ENCODE peak calls at places on chromosomes 12 and 14, in five cellular contexts. H, Q, A, B and J are unnamed samples.

GRCh38 chr12:52907092-52907810 is 2.4 kb upstream of the KRT8 start:
- DNase-seq in H (peak; percentile 92), B (no peak), A (no peak), Q (peak; percentile 89), J (no peak)

GRCh38 chr14:68822132-68822651 is 29.3 kb upstream of the ZFP36L1 start:
- DNase-seq in A (no peak), Q (peak; percentile 52), B (no peak), H (no peak), J (no peak)

GRCh38 chr14:104678346-104678745 is 11.1 kb upstream of the INF2 start:
- DNase-seq in B (no peak), Q (no peak), A (no peak), H (no peak), J (no peak)

GRCh38 chr12:68434391-68435007 is 102.3 kb upstream of the MDM1 start:
- DNase-seq in Q (no peak), B (no peak), A (no peak), H (no peak), J (no peak)

GRCh38 chr14:72608391-72609204 is 285.3 kb downstream of the DPF3 start:
- DNase-seq in Q (no peak), H (no peak), B (no peak), A (no peak), J (no peak)

GRCh38 chr14:85342858-85343607 is 186.9 kb upstream of the FLRT2 start:
- DNase-seq in H (no peak), Q (no peak), A (no peak), B (no peak), J (no peak)

GRCh38 chr12:109868182-109869051 is 11.9 kb downstream of the GLTP start:
- DNase-seq in H (no peak), B (no peak), Q (no peak), A (no peak), J (no peak)

GRCh38 chr12:30450226-30450625 is 245.4 kb downstream of the IPO8 start:
- DNase-seq in A (no peak), H (no peak), Q (no peak), B (no peak), J (no peak)

GRCh38 chr14:64388533-64389243 is 535 bp downstream of the MTHFD1 start:
- DNase-seq in H (peak; percentile 47), B (peak; percentile 12), Q (no peak), A (no peak), J (no peak)

GRCh38 chr14:66572836-66573235 is 64.9 kb downstream of the GPHN start:
- DNase-seq in B (no peak), A (no peak), Q (no peak), H (no peak), J (no peak)

GRCh38 chr12:48615681-48616080 is 45.8 kb upstream of the LALBA start:
- DNase-seq in Q (no peak), B (no peak), A (no peak), H (no peak), J (no peak)

GRCh38 chr14:76696361-76696760 is 64.9 kb upstream of the VASH1 start:
- DNase-seq in H (no peak), Q (no peak), B (no peak), A (no peak), J (no peak)

GRCh38 chr12:124399622-124400021 is 104.7 kb downstream of the RFLNA start:
- DNase-seq in B (peak; percentile 22), H (peak; percentile 42), Q (no peak), A (peak; percentile 37), J (no peak)

GRCh38 chr14:95979339-95980042 is 59.7 kb upstream of the C14orf132 start:
- DNase-seq in B (no peak), H (no peak), Q (no peak), A (no peak), J (no peak)

GRCh38 chr12:1864456-1864855 is 44.1 kb downstream of the LRTM2 start:
- DNase-seq in H (no peak), A (no peak), Q (peak; percentile 70), B (no peak), J (no peak)

GRCh38 chr14:54609576-54609975 is 42.6 kb downstream of the SAMD4A start:
- DNase-seq in A (no peak), H (no peak), B (no peak), Q (no peak), J (no peak)

GRCh38 chr14:82313889-82314288 is 780.2 kb upstream of the SEL1L start:
- DNase-seq in H (no peak), Q (no peak), A (no peak), B (no peak), J (no peak)

GRCh38 chr12:128450810-128451209 is 183.8 kb downstream of the TMEM132C start:
- DNase-seq in H (no peak), A (no peak), B (no peak), Q (no peak), J (no peak)

GRCh38 chr12:113439606-113440030 is 17.4 kb downstream of the SDSL start:
- DNase-seq in B (no peak), A (no peak), Q (no peak), H (no peak), J (no peak)

GRCh38 chr14:74442757-74443156 is 16.7 kb upstream of the SYNDIG1L start:
- DNase-seq in H (no peak), Q (no peak), A (no peak), B (no peak), J (no peak)

GRCh38 chr12:101027816-101028215 is 182.2 kb downstream of the SLC5A8 start:
- DNase-seq in H (no peak), Q (no peak), A (no peak), B (no peak), J (no peak)

GRCh38 chr14:90645842-90646443 is 170.3 kb downstream of the TTC7B start:
- DNase-seq in B (no peak), A (no peak), Q (peak; percentile 86), H (no peak), J (no peak)

GRCh38 chr14:91957876-91958313 is 10.4 kb upstream of the FBLN5 start:
- DNase-seq in B (no peak), H (no peak), Q (no peak), A (no peak), J (no peak)

GRCh38 chr12:11321980-11322379 is 11.7 kb upstream of the PRB4 start:
- DNase-seq in H (no peak), B (no peak), Q (no peak), A (no peak), J (no peak)

GRCh38 chr12:6058481-6059161 is 65.8 kb downstream of the VWF start:
- DNase-seq in A (no peak), Q (no peak), B (no peak), H (no peak), J (no peak)

GRCh38 chr14:65373671-65374039 is 38.9 kb upstream of the FUT8 start:
- DNase-seq in A (no peak), Q (no peak), H (no peak), B (no peak), J (no peak)

GRCh38 chr14:25237845-25238244 is 187.9 kb upstream of the STXBP6 start:
- DNase-seq in B (no peak), Q (no peak), H (peak; percentile 14), A (no peak), J (no peak)

GRCh38 chr14:54690887-54691286 is 124.0 kb downstream of the SAMD4A start:
- DNase-seq in Q (no peak), H (no peak), B (no peak), A (no peak), J (no peak)

GRCh38 chr14:104126753-104127152 is 11.6 kb upstream of the KIF26A start:
- DNase-seq in A (no peak), Q (peak; percentile 23), B (no peak), H (peak; percentile 6), J (no peak)

GRCh38 chr12:6336079-6336858 is 5.6 kb downstream of the TNFRSF1A start:
- DNase-seq in H (peak; percentile 92), A (peak; percentile 51), B (no peak), Q (peak; percentile 98), J (peak; percentile 92)

GRCh38 chr14:56213288-56213687 is 95.1 kb downstream of the PELI2 start:
- DNase-seq in A (no peak), B (no peak), Q (no peak), H (no peak), J (no peak)

GRCh38 chr12:12804432-12804886 is 8.7 kb upstream of the DDX47 start:
- DNase-seq in Q (peak; percentile 35), A (no peak), H (no peak), B (no peak), J (no peak)

GRCh38 chr14:56367416-56367815 is 212.2 kb upstream of the TMEM260 start:
- DNase-seq in B (no peak), A (no peak), Q (no peak), H (no peak), J (no peak)